ENCODE peak calls at places on chromosomes 7 and 10, in nine cellular contexts. S is cardiac fibroblast, G is fibroblast of the aortic adventitia, L is AG04449, Z is GM12865, K is fibroblast of mammary gland, V is AG10803, A is lower lobe of right lung, B is IMR-90. W is an unnamed sample.

GRCh38 chr7:46089281-46089680 is 168.2 kb upstream of the IGFBP3 start:
- DNase-seq in G (peak), L (no peak), B (peak), S (peak), A (no peak), Z (no peak), V (no peak), K (peak), W (peak)

GRCh38 chr10:119786117-119786769 is 60.4 kb downstream of the INPP5F start:
- DNase-seq in G (peak), K (no peak), S (peak), B (peak), V (peak), L (no peak), Z (no peak), A (no peak), W (peak)

GRCh38 chr7:1144269-1144771 is 15.7 kb downstream of the ZFAND2A start:
- DNase-seq in K (peak), B (no peak), S (peak), V (peak), G (peak), L (no peak), Z (peak), A (peak), W (peak)

GRCh38 chr7:44287488-44288380 is 37.7 kb downstream of the CAMK2B start:
- DNase-seq in Z (no peak), G (no peak), A (peak), V (no peak), L (no peak), B (no peak), S (no peak), K (no peak), W (no peak)

GRCh38 chr7:129612112-129613015 is 844 bp downstream of the NRF1 start:
- DNase-seq in G (peak), K (peak), V (peak), B (peak), Z (peak), L (no peak), S (peak), A (peak), W (peak)

GRCh38 chr7:27746978-27747377 is 7.0 kb downstream of the TAX1BP1 start:
- DNase-seq in A (no peak), B (peak), L (no peak), G (peak), Z (no peak), S (no peak), K (no peak), V (peak), W (no peak)

GRCh38 chr10:44390585-44391072 is 5.7 kb upstream of the CXCL12 start:
- DNase-seq in B (no peak), Z (no peak), S (peak), G (peak), V (peak), A (no peak), K (no peak), L (no peak), W (no peak)

GRCh38 chr7:49255061-49255460 is 330.7 kb downstream of the CDC14C start:
- DNase-seq in B (no peak), S (no peak), A (no peak), G (no peak), Z (no peak), L (no peak), V (peak), K (peak), W (peak)

GRCh38 chr7:131284702-131285419 is 42.8 kb upstream of the MKLN1 start:
- DNase-seq in L (no peak), Z (no peak), A (peak), G (peak), B (no peak), S (peak), K (peak), V (no peak), W (peak)

GRCh38 chr10:18044976-18045720 is 93.4 kb downstream of the SLC39A12 start:
- DNase-seq in S (peak), B (peak), G (peak), L (peak), Z (peak), V (peak), K (peak), A (no peak), W (peak)

GRCh38 chr10:95389982-95390381 is 99.2 kb upstream of the PDLIM1 start:
- DNase-seq in G (no peak), L (no peak), B (no peak), Z (peak), V (no peak), K (no peak), A (no peak), S (no peak), W (no peak)

GRCh38 chr7:104530243-104530642 is 201.8 kb downstream of the LHFPL3 start:
- DNase-seq in S (no peak), V (no peak), G (no peak), Z (no peak), K (no peak), L (no peak), A (no peak), B (no peak), W (no peak)

GRCh38 chr7:92035576-92035975 is 94.9 kb downstream of the AKAP9 start:
- DNase-seq in Z (no peak), S (no peak), A (no peak), K (no peak), L (no peak), B (no peak), G (no peak), V (no peak), W (no peak)

GRCh38 chr7:103487419-103487818 is 41.4 kb upstream of the SLC26A5 start:
- DNase-seq in L (no peak), G (no peak), Z (no peak), B (no peak), A (no peak), K (no peak), S (no peak), V (no peak), W (no peak)

GRCh38 chr7:102063736-102064135 is 222.9 kb upstream of the SH2B2 start:
- DNase-seq in V (peak), B (peak), Z (no peak), G (peak), A (peak), L (no peak), K (peak), S (peak), W (peak)

GRCh38 chr10:116607336-116607735 is 13.4 kb upstream of the PNLIPRP2 start:
- DNase-seq in A (no peak), B (no peak), Z (no peak), S (no peak), V (no peak), K (no peak), L (no peak), G (no peak), W (no peak)

GRCh38 chr10:119313645-119314044 is 106.3 kb downstream of the GRK5 start:
- DNase-seq in Z (peak), L (no peak), A (no peak), B (no peak), S (no peak), K (no peak), G (no peak), V (no peak), W (no peak)

GRCh38 chr10:21494221-21495001 is 31.1 kb downstream of the SKIDA1 start:
- DNase-seq in Z (peak), S (peak), L (no peak), B (no peak), A (peak), K (no peak), G (no peak), V (peak), W (peak)
- TF ChIP-seq CTCF in Z (no peak), S (no peak), L (no peak), B (peak), A (no peak), K (no peak), G (peak), V (no peak), W (no peak)

GRCh38 chr10:62528441-62528840 is 154.3 kb downstream of the ZNF365 start:
- DNase-seq in L (no peak), B (no peak), K (no peak), Z (peak), V (no peak), A (no peak), G (no peak), S (no peak), W (no peak)
- H3K4me3 ChIP-seq in L (no peak), B (no peak), K (no peak), Z (no peak), V (no peak), A (no peak), G (no peak), S (no peak), W (no peak)

GRCh38 chr7:70940597-70940996 is 191.3 kb upstream of the GALNT17 start:
- DNase-seq in A (no peak), B (no peak), K (no peak), L (no peak), G (no peak), V (no peak), S (no peak), Z (no peak), W (no peak)

GRCh38 chr7:70935854-70936253 is 196.1 kb upstream of the GALNT17 start:
- DNase-seq in A (no peak), K (no peak), S (no peak), Z (no peak), G (no peak), V (no peak), L (no peak), B (no peak), W (no peak)

GRCh38 chr7:70935311-70935710 is 196.6 kb upstream of the GALNT17 start:
- DNase-seq in Z (no peak), V (no peak), S (no peak), G (no peak), B (no peak), L (no peak), A (no peak), K (no peak), W (no peak)

DNA sequence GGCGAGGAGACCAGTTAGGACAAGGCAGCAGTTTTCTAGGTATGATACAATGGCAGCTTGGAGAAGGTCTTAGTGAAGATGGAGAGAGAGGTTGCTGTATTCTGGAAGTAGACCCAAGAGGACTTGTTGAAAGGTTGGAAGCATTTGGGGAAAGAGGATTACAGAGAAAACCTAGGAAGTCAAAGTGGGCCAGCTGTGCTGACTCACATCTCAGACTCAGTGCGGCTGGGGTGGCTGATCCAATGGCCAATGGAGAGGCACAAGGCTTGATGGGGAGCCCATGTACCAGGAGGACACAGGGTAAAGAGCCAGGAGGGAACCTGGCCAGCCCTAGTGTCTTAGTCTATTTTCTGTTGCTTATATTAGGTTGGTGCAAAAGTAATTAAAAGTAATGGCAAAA is 194.5 kb upstream of the GALNT17 start:
- DNase-seq in Z (no peak), S (no peak), A (no peak), B (no peak), V (no peak), L (no peak), G (no peak), K (no peak), W (no peak)
- TF ChIP-seq CTCF in Z (no peak), S (no peak), A (no peak), B (no peak), V (no peak), L (no peak), G (no peak), K (no peak), W (no peak)

GRCh38 chr10:46557319-46558140 is 1.1 kb upstream of the GPRIN2 start:
- DNase-seq in G (no peak), Z (no peak), V (no peak), L (no peak), S (no peak), A (peak), K (no peak), B (no peak), W (no peak)

GRCh38 chr10:46558141-46558410 is 1.6 kb upstream of the GPRIN2 start:
- DNase-seq in A (no peak), Z (no peak), L (no peak), G (no peak), V (no peak), S (no peak), K (no peak), B (no peak), W (no peak)

GRCh38 chr10:46555366-46555712 is 1.1 kb downstream of the GPRIN2 start:
- DNase-seq in S (no peak), V (no peak), Z (no peak), L (no peak), A (no peak), G (no peak), K (no peak), B (no peak), W (no peak)

GRCh38 chr10:46555713-46556514 is 544 bp downstream of the GPRIN2 start:
- DNase-seq in B (no peak), Z (no peak), V (no peak), L (no peak), K (no peak), S (no peak), G (no peak), A (peak), W (no peak)

GRCh38 chr10:46556515-46557318 is at the start of gene GPRIN2:
- DNase-seq in Z (no peak), V (no peak), S (no peak), L (no peak), G (no peak), K (no peak), A (peak), B (no peak), W (no peak)
- H3K4me3 ChIP-seq in Z (no peak), V (no peak), S (peak), L (peak), G (peak), K (no peak), A (peak), B (peak), W (peak)